ENCODE peak calls at places on chromosomes 2 and 18, in four cellular contexts. X is IMR-90; H is stimulated activated CD8-positive, alpha-beta memory T cell treated with anti-CD3 and anti-CD28 coated beads, Interleukin-4, amount 100 ng/mL, for 1 hour; D is LoVo. Y is an unnamed sample.

GRCh38 chr18:906416-907170 is 1.9 kb downstream of the ADCYAP1 start:
- DNase-seq in H (no peak), X (no peak), D (no peak), Y (no peak)

GRCh38 chr18:69845588-69846506 is 101.8 kb downstream of the CD226 start:
- DNase-seq in D (no peak), X (peak), H (no peak), Y (peak)

GRCh38 chr2:60303685-60304084 is 249.8 kb downstream of the BCL11A start:
- DNase-seq in X (no peak), H (no peak), D (no peak), Y (no peak)

GRCh38 chr2:120053891-120054290 is 41.0 kb downstream of the EPB41L5 start:
- DNase-seq in H (no peak), D (no peak), X (peak), Y (peak)

GRCh38 chr2:234304945-234305344 is 191.9 kb downstream of the ARL4C start:
- DNase-seq in X (peak), H (no peak), D (peak), Y (peak)

GRCh38 chr2:207394812-207395534 is 134.8 kb upstream of the CREB1 start:
- DNase-seq in D (peak), X (peak), H (no peak), Y (peak)

GRCh38 chr18:63037491-63037890 is 282.1 kb downstream of the BCL2 start:
- DNase-seq in X (no peak), D (no peak), H (no peak), Y (no peak)

GRCh38 chr2:33477473-33478468 is 1.3 kb downstream of the RASGRP3 start:
- DNase-seq in D (no peak), H (no peak), X (no peak), Y (peak)

GRCh38 chr2:203741566-203741965 is 35.1 kb downstream of the CD28 start:
- DNase-seq in D (no peak), H (no peak), X (no peak), Y (no peak)

GRCh38 chr2:56047136-56047535 is 123.6 kb upstream of the EFEMP1 start:
- DNase-seq in D (no peak), H (no peak), X (no peak), Y (no peak)

Y was measured in RPMI7951.